ENCODE peak calls at places on chromosomes 12 and 14, in four cellular contexts. H, K, Y and E are unnamed samples. For H4K20me1, the result is how much of the 10 kb centered on the place peaks cover.

GRCh38 chr14:37903561-37904191 is 304.0 kb upstream of the SSTR1 start:
- DNase-seq in H (peak), K (no peak), Y (peak), E (peak)

GRCh38 chr12:119153477-119154434 is 25.0 kb upstream of the HSPB8 start:
- DNase-seq in H (peak), K (no peak), Y (no peak), E (peak)

GRCh38 chr14:103872492-103873113 is 25.2 kb upstream of the PPP1R13B start:
- DNase-seq in H (no peak), K (no peak), Y (no peak), E (peak)

GRCh38 chr12:21334771-21335325 is at the start of gene SLCO1A2:
- DNase-seq in H (no peak), K (no peak), Y (no peak), E (no peak)

GRCh38 chr14:96940009-96940408 is 142.8 kb downstream of the VRK1 start:
- DNase-seq in H (peak), K (no peak), Y (peak), E (peak)

GRCh38 chr14:57266060-57266459 is 2.6 kb downstream of the EXOC5 start:
- DNase-seq in H (no peak), K (no peak), Y (no peak), E (peak)

GRCh38 chr12:123085046-123085445 is 65.8 kb downstream of the PITPNM2 start:
- DNase-seq in H (no peak), K (no peak), Y (no peak), E (no peak)

GRCh38 chr14:84493779-84494178 is 1036.2 kb upstream of the FLRT2 start:
- DNase-seq in H (no peak), K (no peak), Y (no peak), E (peak)

GRCh38 chr12:59067068-59067467 is 146.8 kb upstream of the LRIG3 start:
- DNase-seq in H (no peak), K (no peak), Y (no peak), E (no peak)

GRCh38 chr12:88258396-88258795 is 116.3 kb downstream of the TMTC3 start:
- DNase-seq in H (no peak), K (no peak), Y (no peak), E (no peak)

GRCh38 chr14:60724080-60724618 is at the start of gene SIX4:
- DNase-seq in H (peak), K (no peak), Y (peak), E (peak)

GRCh38 chr14:89849931-89850330 is 104.6 kb downstream of the EFCAB11 start:
- DNase-seq in H (no peak), K (no peak), Y (no peak), E (no peak)

GRCh38 chr14:49959822-49960408 is 67.0 kb downstream of the ARF6 start:
- DNase-seq in H (no peak), K (peak), Y (no peak), E (no peak)

DNA sequence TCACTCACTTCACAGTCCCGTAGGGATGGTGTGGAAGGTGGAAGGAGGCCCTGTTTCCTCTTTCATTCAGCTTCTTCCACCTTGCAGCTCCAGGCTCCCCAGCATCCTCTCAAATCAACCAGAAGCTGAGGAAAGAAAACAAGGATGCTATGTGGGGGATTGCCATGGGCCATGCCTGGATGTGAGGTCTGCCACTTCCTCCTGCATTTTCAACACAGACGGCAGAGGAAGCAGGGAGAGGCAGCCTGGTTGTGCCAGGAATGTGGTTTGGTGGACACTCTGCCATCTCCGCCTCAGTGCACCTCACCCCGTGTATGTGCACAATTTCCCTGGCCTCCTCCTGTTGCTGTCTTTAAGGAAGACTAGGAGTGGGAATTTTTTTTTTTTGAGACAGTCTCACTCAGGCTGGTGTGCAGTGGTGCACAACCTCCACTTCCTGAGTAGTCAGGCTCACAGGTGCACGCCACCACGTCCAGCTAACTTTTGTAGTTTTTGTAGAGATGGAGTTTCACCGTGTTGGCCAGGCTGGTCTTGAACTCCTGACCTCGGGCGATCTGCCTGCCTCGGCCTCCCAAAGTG is 99.2 kb downstream of the SLC15A4 start:
- DNase-seq in H (no peak), K (no peak), Y (no peak), E (no peak)
- H4K20me1 ChIP-seq in H (under half), K (under half), Y (under half), E (under half)

GRCh38 chr14:23396781-23397407 is 11.2 kb downstream of the MYH6 start:
- DNase-seq in H (no peak), K (no peak), Y (no peak), E (no peak)
- TF ChIP-seq JUNB in H (no peak), K (no peak), Y (no peak), E (no peak)

DNA sequence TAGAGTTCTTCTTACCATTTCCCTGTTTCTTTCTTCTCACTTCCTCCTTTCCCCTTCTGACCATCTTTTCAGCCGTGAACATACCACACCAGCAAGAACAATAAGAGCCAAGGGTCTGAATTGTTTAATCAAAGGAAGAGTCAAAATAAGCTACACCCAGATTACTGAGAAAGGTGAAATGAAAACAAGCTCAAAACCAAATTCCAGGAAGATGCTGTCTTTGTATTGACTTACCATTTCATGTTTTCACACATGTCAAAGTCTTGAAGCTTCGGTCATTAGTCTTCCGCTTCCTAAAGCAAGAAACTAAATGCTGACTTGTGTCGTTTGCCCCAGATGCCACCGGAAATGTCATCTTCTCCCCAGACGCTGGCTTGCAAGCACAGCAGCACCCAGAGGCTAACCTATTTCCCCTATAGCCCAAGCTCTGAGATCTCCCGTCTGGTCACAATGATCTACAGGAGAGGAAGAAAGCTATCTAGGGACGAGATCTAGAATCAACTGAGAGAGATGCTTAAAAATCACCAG is 136.5 kb upstream of the AMIGO2 start:
- DNase-seq in H (no peak), K (peak), Y (no peak), E (no peak)
- H3K4me2 ChIP-seq in H (peak), K (peak), Y (no peak), E (no peak)

GRCh38 chr12:32285484-32285883 is 113.9 kb upstream of the FGD4 start:
- DNase-seq in H (no peak), K (no peak), Y (no peak), E (peak)
- H4K20me1 ChIP-seq in H (under half), K (under half), Y (under half), E (under half)

DNA sequence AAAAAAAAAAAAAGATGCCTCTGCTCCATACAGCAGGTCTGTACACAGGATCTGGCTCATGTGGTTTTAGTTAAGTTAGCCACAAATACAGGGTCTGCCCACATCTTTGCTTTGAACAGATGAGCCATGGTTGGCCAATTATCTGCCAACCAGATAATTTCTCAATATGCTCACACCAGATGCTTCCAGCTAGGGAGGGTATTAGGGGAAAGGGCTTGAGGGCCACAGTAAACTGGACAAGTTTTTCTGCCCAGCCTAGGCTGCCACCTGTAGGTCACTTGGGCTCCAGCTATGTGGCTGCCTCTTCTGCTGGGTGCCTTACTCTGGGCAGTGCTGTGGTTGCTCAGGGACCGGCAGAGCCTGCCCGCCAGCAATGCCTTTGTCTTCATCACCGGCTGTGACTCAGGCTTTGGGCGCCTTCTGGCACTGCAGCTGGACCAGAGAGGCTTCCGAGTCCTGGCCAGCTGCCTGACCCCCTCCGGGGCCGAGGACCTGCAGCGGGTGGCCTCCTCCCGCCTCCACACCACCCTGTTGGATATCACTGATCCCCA is 776 bp downstream of the RDH5 start:
- DNase-seq in H (no peak), K (no peak), Y (peak), E (peak)
- TF ChIP-seq JUNB in H (no peak), K (no peak), Y (no peak), E (no peak)

DNA sequence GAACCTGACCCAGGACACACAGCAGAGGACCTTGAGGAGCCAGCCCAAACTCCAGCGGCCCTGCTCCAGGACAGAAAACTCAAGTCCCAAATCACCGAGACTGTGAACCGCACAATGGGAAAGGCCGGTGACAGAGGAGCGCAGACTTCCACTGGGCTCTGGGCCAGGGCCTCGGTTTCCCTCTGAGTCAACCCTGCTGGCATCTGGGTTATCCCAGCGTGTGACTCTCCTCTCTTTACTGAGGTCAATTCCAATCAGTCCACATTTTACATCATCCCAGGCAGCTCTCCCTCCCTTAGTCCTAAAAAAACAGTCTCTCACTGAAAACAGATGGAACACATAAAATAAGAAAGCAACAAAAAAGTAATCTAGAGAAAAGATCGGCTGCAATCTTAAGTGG is 36.9 kb downstream of the ITPK1 start:
- DNase-seq in H (no peak), K (no peak), Y (no peak), E (no peak)
- H3K4me2 ChIP-seq in H (no peak), K (no peak), Y (no peak), E (no peak)

DNA sequence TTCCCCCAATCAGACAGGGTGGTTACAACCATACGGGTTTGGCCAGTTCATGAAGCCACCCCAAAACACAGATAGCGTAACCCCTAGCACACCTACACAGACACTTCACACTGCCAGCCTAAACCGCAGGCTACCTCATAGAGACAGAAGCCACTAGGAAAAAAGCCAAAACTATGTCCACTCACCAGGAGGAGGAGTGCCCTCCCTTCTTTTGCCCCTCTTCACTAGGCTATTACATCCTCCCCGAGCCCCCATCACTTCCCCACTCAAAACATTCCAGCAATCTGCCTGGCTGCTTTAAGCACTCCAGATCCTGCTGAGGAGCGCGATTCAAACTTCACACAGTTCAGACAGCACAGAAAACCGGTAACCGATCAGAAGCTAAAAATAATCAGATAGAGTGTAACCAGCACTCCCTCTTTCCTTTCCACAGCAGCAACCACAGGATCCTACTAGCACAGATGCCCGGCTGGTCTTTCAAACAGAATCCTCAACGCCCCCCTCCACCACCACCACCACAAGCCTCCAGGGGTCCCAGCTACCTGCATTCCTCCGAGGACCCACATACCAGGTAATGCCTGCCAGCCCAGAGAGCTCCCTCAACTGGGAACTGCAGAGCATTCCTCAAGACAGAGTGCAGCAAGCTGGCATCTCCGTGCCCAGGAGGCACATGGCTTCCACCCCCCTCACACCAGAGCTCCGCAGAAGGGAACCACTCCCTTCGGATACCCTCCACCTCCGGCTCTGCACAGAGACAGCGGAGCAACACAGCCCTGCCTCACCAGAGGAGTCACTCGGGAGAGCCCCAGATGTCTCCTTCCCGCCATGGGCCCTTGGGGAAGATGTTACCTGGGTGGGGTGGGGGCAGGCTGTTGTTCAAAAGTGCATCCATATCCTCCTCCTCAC is 1.5 kb downstream of the CHD4 start:
- DNase-seq in H (no peak), K (no peak), Y (no peak), E (peak)
- H4K20me1 ChIP-seq in H (under half), K (under half), Y (under half), E (under half)

GRCh38 chr14:90874599-90874998 is 58.4 kb upstream of the TTC7B start:
- DNase-seq in H (no peak), K (no peak), Y (no peak), E (peak)

GRCh38 chr14:90866822-90867221 is 50.6 kb upstream of the TTC7B start:
- DNase-seq in H (no peak), K (no peak), Y (no peak), E (no peak)

GRCh38 chr14:90870950-90871604 is 54.8 kb upstream of the TTC7B start:
- DNase-seq in H (no peak), K (no peak), Y (no peak), E (no peak)

DNA sequence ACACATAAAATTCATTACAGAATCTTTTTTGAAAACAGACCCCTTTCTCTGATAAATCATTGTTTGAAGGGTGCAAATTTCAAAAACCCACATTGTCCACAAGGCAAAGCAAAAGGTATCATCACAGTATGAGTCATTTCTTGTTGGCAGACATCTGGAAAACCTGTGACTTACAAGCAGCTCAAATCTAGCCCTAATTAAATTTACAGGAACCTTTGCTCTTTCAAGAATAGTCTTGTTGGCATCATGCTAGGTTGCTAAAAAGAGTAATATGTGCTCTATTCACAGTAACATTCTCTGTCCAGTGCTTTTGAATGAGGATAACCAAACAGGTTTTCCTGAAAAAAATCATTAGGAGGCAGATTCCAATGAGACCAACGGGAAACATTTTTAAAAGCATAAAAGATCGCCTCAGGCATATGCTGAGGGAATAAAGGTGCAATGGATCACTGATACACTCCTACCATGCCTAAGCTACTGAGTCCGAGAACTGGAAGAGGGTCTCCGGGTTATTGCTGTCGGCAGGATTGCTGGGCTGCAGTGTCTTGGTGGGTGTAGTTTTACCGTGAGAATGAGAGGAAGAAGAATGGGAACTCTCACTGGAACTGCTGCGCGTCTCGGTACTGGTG is 55.5 kb upstream of the TTC7B start:
- DNase-seq in H (no peak), K (no peak), Y (no peak), E (no peak)
- TF ChIP-seq JUNB in H (no peak), K (no peak), Y (no peak), E (no peak)

DNA sequence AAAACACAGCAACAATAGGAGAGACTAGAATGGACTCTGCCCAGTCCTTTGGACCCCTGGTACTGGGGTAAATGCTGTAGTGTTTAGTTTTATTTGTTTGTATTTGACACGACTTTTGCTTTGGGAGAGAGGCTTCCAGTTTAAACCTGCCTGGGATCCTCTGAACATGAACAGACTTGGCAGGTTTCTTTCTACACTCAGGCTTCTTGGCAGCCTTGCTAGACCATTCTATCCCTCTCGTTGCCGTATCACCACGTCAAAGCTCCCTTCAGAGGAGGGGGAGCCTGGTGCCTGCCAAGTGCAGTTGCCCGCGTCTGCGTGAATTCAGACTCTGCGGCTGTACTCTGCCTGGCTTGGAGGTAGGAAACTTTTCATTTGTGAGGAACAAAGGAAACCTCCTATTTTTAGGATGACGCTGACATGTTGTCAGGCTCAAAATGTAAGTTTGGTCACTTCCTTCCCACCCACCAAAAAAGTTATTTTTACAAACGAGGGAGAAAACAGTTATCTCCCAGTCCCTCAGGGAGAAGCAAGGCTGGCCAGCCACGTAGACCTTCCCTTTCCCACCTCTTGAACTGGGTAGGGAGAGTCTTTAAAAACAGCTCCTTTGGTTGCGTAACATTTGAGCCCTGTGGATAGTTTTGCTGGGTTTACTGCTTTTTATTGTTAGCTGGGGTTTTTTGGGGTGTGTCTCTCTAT is 26.0 kb downstream of the CD9 start:
- DNase-seq in H (no peak), K (no peak), Y (peak), E (no peak)
- H3K4me2 ChIP-seq in H (no peak), K (no peak), Y (peak), E (no peak)